ENCODE peak calls at places on chromosomes 6 and 20, in four cellular contexts. U is left ventricle myocardium inferior, K is tibial nerve, B is H1. R is an unnamed sample. For H3K36me3, the result is how much of the 10 kb centered on the place peaks cover.

GRCh38 chr6:113854531-113855499 is 2.3 kb upstream of the MARCKS start:
- DNase-seq in U (peak), K (peak), B (peak), R (peak)

GRCh38 chr6:137160763-137161162 is 12.7 kb downstream of the IL22RA2 start:
- DNase-seq in U (no peak), K (no peak), B (no peak), R (no peak)

GRCh38 chr6:24321538-24322162 is 36.2 kb downstream of the DCDC2 start:
- DNase-seq in U (no peak), K (no peak), B (no peak), R (no peak)

GRCh38 chr6:56742122-56742791 is 99.6 kb upstream of the DST start:
- DNase-seq in U (no peak), K (no peak), B (no peak), R (no peak)

GRCh38 chr20:23670361-23670760 is 18.5 kb downstream of the CST4 start:
- DNase-seq in U (no peak), K (no peak), B (no peak), R (no peak)

GRCh38 chr6:128390168-128390567 is 130.2 kb downstream of the PTPRK start:
- DNase-seq in U (no peak), K (no peak), B (no peak), R (no peak)

GRCh38 chr20:37343994-37344355 is 2.0 kb upstream of the SRC start:
- DNase-seq in U (no peak), K (no peak), B (no peak), R (no peak)

GRCh38 chr6:16403831-16404230 is 165.4 kb downstream of the GMPR start:
- DNase-seq in U (no peak), K (no peak), B (no peak), R (no peak)

GRCh38 chr6:72084992-72085569 is 198.7 kb downstream of the RIMS1 start:
- DNase-seq in U (no peak), K (no peak), B (no peak), R (no peak)

GRCh38 chr6:167781066-167781767 is 45.5 kb upstream of the AFDN start:
- DNase-seq in U (no peak), K (no peak), B (no peak), R (no peak)

GRCh38 chr20:37395921-37396519 is 50.1 kb downstream of the SRC start:
- DNase-seq in U (peak), K (no peak), B (no peak), R (no peak)

GRCh38 chr6:20678831-20679352 is 144.6 kb downstream of the CDKAL1 start:
- DNase-seq in U (no peak), K (no peak), B (no peak), R (no peak)

GRCh38 chr6:130520235-130520634 is 154.4 kb downstream of the TMEM200A start:
- DNase-seq in U (no peak), K (no peak), B (no peak), R (no peak)

GRCh38 chr6:5466459-5466858 is 205.1 kb downstream of the FARS2 start:
- DNase-seq in U (no peak), K (no peak), B (no peak), R (no peak)

GRCh38 chr6:21915707-21916399 is 322.3 kb downstream of the SOX4 start:
- DNase-seq in U (no peak), K (no peak), B (no peak), R (no peak)

GRCh38 chr6:134217110-134217509 is 100.8 kb downstream of the SGK1 start:
- DNase-seq in U (no peak), K (no peak), B (no peak), R (no peak)

GRCh38 chr20:63114693-63115069 is 101.2 kb downstream of the YTHDF1 start:
- DNase-seq in U (no peak), K (no peak), B (no peak), R (no peak)

GRCh38 chr6:142929751-142930358 is 15.1 kb downstream of the HIVEP2 start:
- DNase-seq in U (no peak), K (no peak), B (no peak), R (no peak)
- H3K4me3 ChIP-seq in U (no peak), K (no peak), B (no peak), R (no peak)

GRCh38 chr6:161074496-161075140 is 83.0 kb downstream of the MAP3K4 start:
- DNase-seq in U (no peak), K (no peak), B (no peak), R (no peak)
- H3K36me3 ChIP-seq in U (under half), K (under half), B (under half), R (under half)

GRCh38 chr6:123635567-123635966 is 1.2 kb downstream of the TRDN start:
- DNase-seq in U (no peak), K (no peak), B (no peak), R (no peak)
- H3K4me3 ChIP-seq in U (peak), K (no peak), B (no peak), R (peak)

GRCh38 chr6:41097467-41098090 is 24.8 kb downstream of the NFYA start:
- DNase-seq in U (no peak), K (no peak), B (no peak), R (no peak)
- H3K36me3 ChIP-seq in U (half or more), K (under half), B (half or more), R (half or more)

GRCh38 chr20:48818481-48818987 is 9.3 kb downstream of the PREX1 start:
- DNase-seq in U (no peak), K (no peak), B (no peak), R (no peak)
- H3K4me3 ChIP-seq in U (no peak), K (no peak), B (no peak), R (no peak)

GRCh38 chr20:57374931-57375651 is 16.1 kb upstream of the RBM38 start:
- DNase-seq in U (no peak), K (no peak), B (no peak), R (no peak)
- H3K36me3 ChIP-seq in U (half or more), K (under half), B (half or more), R (half or more)

GRCh38 chr6:28400122-28400451 is 540 bp upstream of the ZSCAN12 start:
- DNase-seq in U (no peak), K (no peak), B (no peak), R (no peak)

GRCh38 chr6:28399370-28400121 is at the start of gene ZSCAN12:
- DNase-seq in U (peak), K (peak), B (peak), R (peak)

GRCh38 chr6:28393912-28394662 is 5.5 kb downstream of the ZSCAN12 start:
- DNase-seq in U (no peak), K (no peak), B (no peak), R (no peak)

GRCh38 chr6:28390688-28391087 is 8.9 kb downstream of the ZSCAN12 start:
- DNase-seq in U (no peak), K (no peak), B (no peak), R (no peak)

GRCh38 chr6:28395918-28396317 is 3.6 kb downstream of the ZSCAN12 start:
- DNase-seq in U (no peak), K (no peak), B (no peak), R (no peak)
- H3K4me3 ChIP-seq in U (no peak), K (no peak), B (no peak), R (no peak)